ENCODE peak calls at places on chromosome 20, in four cellular contexts. W is esophagus muscularis mucosa, D is psoas muscle, Q is omental fat pad. A is an unnamed sample.

GRCh38 chr20:12902992-12903391 is 105.8 kb upstream of the SPTLC3 start:
- DNase-seq in Q (no peak), W (no peak), D (no peak), A (no peak)

GRCh38 chr20:53838311-53838873 is 232.0 kb downstream of the BCAS1 start:
- DNase-seq in W (no peak), D (no peak), Q (no peak), A (no peak)

GRCh38 chr20:46119028-46119546 is 973 bp downstream of the CD40 start:
- DNase-seq in Q (no peak), W (no peak), D (no peak), A (no peak)

GRCh38 chr20:43963872-43964791 is 49.5 kb downstream of the TOX2 start:
- DNase-seq in D (peak), W (no peak), Q (no peak), A (no peak)

GRCh38 chr20:13648291-13648690 is 9.6 kb upstream of the TASP1 start:
- DNase-seq in Q (no peak), D (no peak), W (no peak), A (no peak)

GRCh38 chr20:53707341-53708102 is 113.9 kb upstream of the ZNF217 start:
- DNase-seq in W (no peak), Q (no peak), D (no peak), A (no peak)

GRCh38 chr20:62641749-62642665 is at the start of gene SLCO4A1:
- DNase-seq in Q (peak), D (peak), W (no peak), A (no peak)

GRCh38 chr20:18957328-18957727 is 143.7 kb downstream of the SCP2D1 start:
- DNase-seq in D (no peak), W (no peak), Q (no peak), A (no peak)

GRCh38 chr20:32610897-32611218 is 25.7 kb upstream of the NOL4L start:
- DNase-seq in W (no peak), Q (no peak), D (no peak), A (no peak)

GRCh38 chr20:764255-764654 is 4.0 kb downstream of the SLC52A3 start:
- DNase-seq in W (no peak), Q (no peak), D (no peak), A (no peak)

GRCh38 chr20:57998276-57998675 is 230.2 kb downstream of the ANKRD60 start:
- DNase-seq in D (no peak), Q (no peak), W (no peak), A (no peak)

GRCh38 chr20:9500121-9500911 is 14.1 kb upstream of the LAMP5 start:
- DNase-seq in W (no peak), D (no peak), Q (no peak), A (no peak)

GRCh38 chr20:21149344-21149743 is 23.5 kb downstream of the KIZ start:
- DNase-seq in D (no peak), W (no peak), Q (no peak), A (no peak)

GRCh38 chr20:15200139-15200538 is 862.7 kb upstream of the FLRT3 start:
- DNase-seq in W (no peak), D (no peak), Q (no peak), A (no peak)

GRCh38 chr20:1368448-1369199 is 24.2 kb downstream of the FKBP1A start:
- DNase-seq in Q (no peak), D (no peak), W (peak), A (no peak)

GRCh38 chr20:60953311-60953710 is 298.8 kb upstream of the CDH4 start:
- DNase-seq in D (no peak), Q (no peak), W (no peak), A (no peak)

GRCh38 chr20:21505161-21505809 is 8.6 kb downstream of the NKX2-2 start:
- DNase-seq in W (no peak), D (peak), Q (peak), A (no peak)

GRCh38 chr20:59004763-59005522 is 2.1 kb downstream of the CTSZ start:
- DNase-seq in W (no peak), D (peak), Q (no peak), A (no peak)

GRCh38 chr20:373171-373890 is 7.2 kb upstream of the TRIB3 start:
- DNase-seq in W (no peak), Q (no peak), D (peak), A (no peak)

GRCh38 chr20:977021-977420 is 25.1 kb downstream of the RSPO4 start:
- DNase-seq in Q (no peak), D (no peak), W (no peak), A (no peak)

GRCh38 chr20:53643031-53643832 is 49.6 kb upstream of the ZNF217 start:
- DNase-seq in Q (no peak), D (no peak), W (no peak), A (no peak)

GRCh38 chr20:63101781-63102719 is 95.3 kb upstream of the BHLHE23 start:
- DNase-seq in W (no peak), Q (no peak), D (peak), A (peak)

GRCh38 chr20:39070484-39071231 is 108.5 kb downstream of the DHX35 start:
- DNase-seq in W (no peak), Q (no peak), D (no peak), A (no peak)

GRCh38 chr20:36684747-36685146 is 38.8 kb upstream of the SLA2 start:
- DNase-seq in Q (no peak), W (no peak), D (no peak), A (no peak)

GRCh38 chr20:35146922-35147574 is at the start of gene EDEM2:
- DNase-seq in W (peak), Q (peak), D (peak), A (peak)

GRCh38 chr20:47271216-47271615 is 85.3 kb downstream of the ZMYND8 start:
- DNase-seq in D (no peak), W (no peak), Q (no peak), A (no peak)

GRCh38 chr20:46408281-46408731 is 1.9 kb upstream of the ELMO2 start:
- DNase-seq in D (no peak), Q (no peak), W (peak), A (peak)

GRCh38 chr20:2750343-2751251 is 49.8 kb downstream of the CPXM1 start:
- DNase-seq in W (no peak), D (peak), Q (no peak), A (peak)

GRCh38 chr20:40276291-40276690 is 412.7 kb downstream of the MAFB start:
- DNase-seq in Q (no peak), W (no peak), D (peak), A (no peak)

GRCh38 chr20:64003970-64004725 is 23.2 kb downstream of the PRPF6 start:
- DNase-seq in W (no peak), D (no peak), Q (no peak), A (no peak)

GRCh38 chr20:54068495-54068894 is 1.9 kb downstream of the BCAS1 start:
- DNase-seq in W (no peak), D (no peak), Q (no peak), A (no peak)

GRCh38 chr20:19706463-19706862 is 51.6 kb upstream of the RIN2 start:
- DNase-seq in W (no peak), Q (no peak), D (no peak), A (no peak)

GRCh38 chr20:33316343-33316742 is 33.3 kb downstream of the BPIFB1 start:
- DNase-seq in D (no peak), W (no peak), Q (no peak), A (no peak)

GRCh38 chr20:63624486-63624885 is 2.4 kb downstream of the GMEB2 start:
- DNase-seq in W (no peak), D (no peak), Q (no peak), A (no peak)

GRCh38 chr20:10242166-10242565 is 23.5 kb downstream of the SNAP25 start:
- DNase-seq in Q (no peak), W (no peak), D (no peak), A (no peak)

GRCh38 chr20:330233-331149 is 5.1 kb downstream of the SOX12 start:
- DNase-seq in Q (no peak), W (no peak), D (peak), A (peak)

GRCh38 chr20:1809121-1809520 is 86.1 kb upstream of the SIRPA start:
- DNase-seq in W (peak), D (no peak), Q (no peak), A (no peak)

GRCh38 chr20:33679758-33680485 is 5.7 kb upstream of the NECAB3 start:
- DNase-seq in W (no peak), D (no peak), Q (no peak), A (no peak)

GRCh38 chr20:50218987-50219435 is 28.4 kb downstream of the CEBPB start:
- DNase-seq in W (no peak), Q (no peak), D (no peak), A (no peak)

GRCh38 chr20:50219520-50220086 is 29.0 kb downstream of the CEBPB start:
- DNase-seq in Q (no peak), D (no peak), W (no peak), A (no peak)

GRCh38 chr20:50220894-50221266 is 30.2 kb downstream of the CEBPB start:
- DNase-seq in Q (no peak), W (no peak), D (no peak), A (no peak)

GRCh38 chr20:50221501-50222323 is 31.1 kb downstream of the CEBPB start:
- DNase-seq in Q (no peak), W (no peak), D (no peak), A (no peak)

GRCh38 chr20:50220093-50220893 is 29.7 kb downstream of the CEBPB start:
- DNase-seq in D (no peak), Q (no peak), W (no peak), A (no peak)
- TF ChIP-seq CTCF in D (no peak), Q (no peak), W (no peak), A (no peak)

GRCh38 chr20:31517373-31517772 is 3.1 kb downstream of the HM13 start:
- DNase-seq in D (peak), W (no peak), Q (no peak), A (no peak)
- TF ChIP-seq CTCF in D (no peak), W (no peak), Q (no peak), A (peak)

GRCh38 chr20:22684763-22685443 is 100.5 kb upstream of the FOXA2 start:
- DNase-seq in D (no peak), Q (no peak), W (peak), A (no peak)
- TF ChIP-seq CTCF in D (no peak), Q (no peak), W (no peak), A (no peak)

GRCh38 chr20:51767018-51767866 is 948 bp downstream of the ATP9A start:
- DNase-seq in W (no peak), Q (peak), D (peak), A (no peak)
- TF ChIP-seq CTCF in W (no peak), Q (no peak), D (no peak), A (peak)

A was measured in osteocyte.